ENCODE peak calls at places on chromosomes 12 and 14, in eight cellular contexts. Y is uterus, X is left ventricle myocardium inferior, I is lung, G is ascending aorta, V is A549, Z is transverse colon, E is IMR-90. A is an unnamed sample. For H3K4me1, the result is how much of the 10 kb centered on the place peaks cover.

GRCh38 chr14:85439696-85440328 is 90.1 kb upstream of the FLRT2 start:
- DNase-seq in X (no peak), I (no peak), G (no peak), E (no peak), V (no peak), Z (no peak), Y (no peak), A (no peak)

GRCh38 chr12:117685115-117685926 is 283.5 kb downstream of the KSR2 start:
- DNase-seq in G (no peak), E (no peak), Y (peak), I (no peak), V (peak), Z (peak), X (no peak), A (peak)

GRCh38 chr14:70920608-70921007 is 13.3 kb downstream of the PCNX1 start:
- DNase-seq in X (no peak), I (no peak), Z (no peak), V (no peak), Y (no peak), E (no peak), G (no peak), A (no peak)

GRCh38 chr12:95303476-95303875 is 85.9 kb downstream of the VEZT start:
- DNase-seq in Y (no peak), V (no peak), Z (no peak), E (peak), X (no peak), I (no peak), G (no peak), A (no peak)

GRCh38 chr12:93378373-93379310 is 917 bp downstream of the NUDT4 start:
- DNase-seq in V (peak), G (no peak), Z (peak), E (peak), I (peak), Y (peak), X (peak), A (peak)

GRCh38 chr14:45907782-45908181 is 654.8 kb upstream of the MIS18BP1 start:
- DNase-seq in V (no peak), I (no peak), Z (no peak), X (no peak), E (no peak), G (no peak), Y (no peak), A (no peak)

GRCh38 chr12:113359939-113360748 is 1.8 kb downstream of the PLBD2 start:
- DNase-seq in I (no peak), Y (peak), E (no peak), V (no peak), X (peak), G (no peak), Z (no peak), A (peak)

GRCh38 chr12:52949413-52950331 is 754 bp downstream of the KRT18 start:
- DNase-seq in E (peak), G (no peak), Y (no peak), Z (peak), V (peak), I (peak), X (no peak), A (peak)

GRCh38 chr12:52441320-52441911 is 7.2 kb upstream of the KRT75 start:
- DNase-seq in Z (no peak), G (no peak), X (no peak), V (no peak), E (peak), Y (no peak), I (no peak), A (no peak)

GRCh38 chr14:33943081-33943480 is 7.8 kb downstream of the EGLN3 start:
- DNase-seq in X (no peak), Z (peak), E (no peak), Y (no peak), I (no peak), G (no peak), V (no peak), A (no peak)

GRCh38 chr12:10212623-10213131 is at the start of gene GABARAPL1:
- DNase-seq in E (peak), Y (peak), G (peak), V (peak), X (peak), I (peak), Z (peak), A (peak)

GRCh38 chr14:70096866-70097265 is 91.9 kb downstream of the SLC8A3 start:
- DNase-seq in X (no peak), V (peak), G (no peak), Z (no peak), E (peak), Y (no peak), I (no peak), A (peak)

GRCh38 chr12:80837342-80837978 is 100.3 kb downstream of the LIN7A start:
- DNase-seq in G (no peak), I (no peak), E (peak), Z (no peak), X (no peak), V (peak), Y (peak), A (peak)

GRCh38 chr14:58817846-58818245 is 180.1 kb downstream of the DACT1 start:
- DNase-seq in Z (no peak), I (no peak), V (no peak), X (no peak), Y (no peak), G (no peak), E (peak), A (no peak)

GRCh38 chr12:737117-737739 is 15.2 kb upstream of the WNK1 start:
- DNase-seq in E (no peak), G (no peak), Y (no peak), I (no peak), V (no peak), Z (no peak), X (no peak), A (no peak)

GRCh38 chr14:28294834-28295440 is 471.6 kb upstream of the FOXG1 start:
- DNase-seq in Z (no peak), G (no peak), Y (no peak), E (no peak), X (no peak), I (no peak), V (no peak), A (no peak)

GRCh38 chr12:58801986-58802385 is 118.3 kb downstream of the LRIG3 start:
- DNase-seq in V (no peak), Y (no peak), Z (no peak), G (no peak), X (no peak), I (no peak), E (no peak), A (no peak)

GRCh38 chr12:47980172-47980571 is 16.8 kb downstream of the TMEM106C start:
- DNase-seq in V (no peak), Z (no peak), X (no peak), G (no peak), E (no peak), Y (no peak), I (no peak), A (no peak)
- TF ChIP-seq CTCF in V (no peak), Z (no peak), X (no peak), G (no peak), E (no peak), Y (no peak), I (no peak), A (no peak)

GRCh38 chr12:4251967-4252366 is 21.6 kb upstream of the CCND2 start:
- DNase-seq in Y (no peak), X (no peak), G (no peak), E (no peak), Z (no peak), V (no peak), I (no peak), A (no peak)
- H3K4me1 ChIP-seq in Y (under half), X (under half), G (under half), E (under half), Z (under half), V (under half), I (under half), A (under half)

GRCh38 chr12:131911851-131912525 is 17.1 kb upstream of the PUS1 start:
- DNase-seq in Y (no peak), G (no peak), V (no peak), I (no peak), Z (no peak), X (no peak), E (no peak), A (no peak)
- TF ChIP-seq CTCF in Y (no peak), G (no peak), V (no peak), I (no peak), Z (no peak), X (no peak), E (peak), A (no peak)

DNA sequence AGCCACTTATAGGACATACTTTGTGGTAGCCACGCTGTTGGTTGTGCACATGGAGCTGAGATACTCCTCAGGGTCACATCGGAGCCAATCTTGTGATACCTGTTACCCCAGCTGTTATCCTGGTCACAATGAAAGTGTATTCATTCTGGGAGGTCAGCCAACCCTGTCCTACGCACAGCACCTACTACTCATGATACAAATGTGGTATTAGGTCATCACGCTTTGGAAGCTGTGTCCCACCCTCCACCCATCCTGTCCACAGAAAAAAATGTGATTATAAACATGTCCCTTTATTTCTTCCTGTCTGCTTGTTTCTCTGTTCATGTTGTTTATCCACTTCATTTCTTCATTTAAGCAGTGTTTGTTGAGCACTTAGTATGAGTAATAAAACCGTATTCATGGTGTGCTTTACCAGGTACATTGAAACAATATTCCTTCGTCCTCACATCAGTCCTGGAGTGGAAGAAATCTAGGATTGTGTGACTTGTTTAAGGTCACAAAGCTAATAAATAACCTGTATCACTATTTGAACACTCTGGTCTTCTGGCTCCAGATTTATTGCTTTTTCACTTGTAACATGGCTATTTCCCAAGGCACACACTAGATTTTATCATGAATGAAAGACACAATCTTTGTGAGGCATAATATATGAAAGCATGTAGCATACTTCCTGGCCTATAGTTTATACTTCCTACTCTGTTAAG is 73.1 kb downstream of the DERA start:
- DNase-seq in E (peak), I (no peak), Z (no peak), X (no peak), G (no peak), V (no peak), Y (no peak), A (no peak)
- H3K4me1 ChIP-seq in E (under half), I (under half), Z (under half), X (half or more), G (under half), V (under half), Y (under half), A (under half)

GRCh38 chr12:73656375-73656774 is 881.3 kb upstream of the ATXN7L3B start:
- DNase-seq in I (no peak), G (no peak), Y (no peak), X (no peak), V (no peak), Z (no peak), E (no peak), A (no peak)
- TF ChIP-seq CTCF in I (no peak), G (no peak), Y (no peak), X (no peak), V (no peak), Z (no peak), E (no peak), A (no peak)

DNA sequence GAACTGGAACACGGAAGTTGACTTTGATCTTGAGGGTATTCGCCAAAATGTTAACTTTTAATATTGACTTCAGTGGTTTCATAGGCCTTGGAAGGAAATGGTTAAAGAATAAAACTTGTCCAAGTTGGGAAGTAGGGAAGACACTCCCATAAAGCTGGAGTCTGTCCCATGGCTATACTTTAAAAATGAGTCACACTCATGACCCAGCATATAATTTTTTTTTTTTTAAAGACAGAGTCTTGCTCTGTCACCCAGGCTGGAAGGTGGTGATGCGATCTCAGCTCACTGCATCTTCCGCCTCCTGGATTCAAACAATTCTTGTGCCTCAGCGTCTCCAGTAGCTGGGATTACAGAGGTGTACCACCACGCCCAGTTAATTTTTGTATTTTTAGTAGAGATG is 19.6 kb downstream of the TMPRSS12 start:
- DNase-seq in X (no peak), V (peak), G (no peak), I (no peak), Y (no peak), Z (no peak), E (peak), A (no peak)
- H3K4me1 ChIP-seq in X (under half), V (under half), G (under half), I (under half), Y (under half), Z (under half), E (under half), A (under half)

GRCh38 chr12:132904718-132905328 is 17.4 kb upstream of the CHFR start:
- DNase-seq in G (no peak), Y (peak), X (peak), Z (peak), V (no peak), E (no peak), I (peak), A (peak)
- TF ChIP-seq CTCF in G (peak), Y (peak), X (peak), Z (peak), V (no peak), E (peak), I (peak), A (peak)

DNA sequence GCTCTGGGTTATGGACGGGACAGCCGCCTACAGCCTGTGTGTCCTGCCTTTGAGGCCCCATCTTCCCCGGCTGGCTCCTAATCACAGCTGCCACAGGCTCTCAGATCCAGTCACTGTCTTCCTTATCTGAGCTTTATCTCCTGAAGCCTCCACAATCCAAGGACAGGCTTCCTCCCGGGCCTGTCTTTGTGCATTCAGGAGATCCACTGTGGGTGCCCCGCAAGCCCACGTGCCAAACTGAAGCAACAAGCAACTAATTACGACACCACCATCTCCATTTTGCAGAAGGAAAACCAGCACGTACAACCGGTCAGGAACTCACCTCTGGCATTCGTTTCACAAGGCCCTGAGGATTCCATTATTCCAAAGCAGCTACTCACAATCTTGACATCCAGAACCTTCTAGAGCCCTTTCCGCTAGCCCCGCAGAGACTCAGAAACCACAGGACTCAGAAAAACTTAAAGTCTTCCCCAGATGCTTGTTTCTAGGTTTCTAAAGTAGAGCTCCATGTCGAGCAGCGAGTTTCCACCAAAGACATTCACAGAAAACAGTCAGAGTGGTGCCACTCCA is 14.0 kb downstream of the SYNE3 start:
- DNase-seq in Y (no peak), I (no peak), Z (no peak), E (no peak), X (no peak), V (no peak), G (no peak), A (peak)
- H3K4me1 ChIP-seq in Y (under half), I (under half), Z (half or more), E (under half), X (half or more), V (under half), G (half or more), A (under half)

GRCh38 chr14:88553886-88554457 is 835 bp downstream of the PTPN21 start:
- DNase-seq in Z (no peak), I (no peak), Y (no peak), G (no peak), E (peak), X (no peak), V (no peak), A (no peak)

GRCh38 chr14:88552859-88553258 is 1.9 kb downstream of the PTPN21 start:
- DNase-seq in Z (no peak), I (no peak), V (no peak), E (no peak), X (no peak), G (no peak), Y (no peak), A (no peak)

GRCh38 chr14:88551936-88552565 is 2.8 kb downstream of the PTPN21 start:
- DNase-seq in Z (no peak), Y (peak), G (no peak), I (no peak), E (peak), X (no peak), V (no peak), A (peak)

GRCh38 chr14:88550078-88550477 is 4.7 kb downstream of the PTPN21 start:
- DNase-seq in V (no peak), E (no peak), X (no peak), G (no peak), Z (no peak), I (no peak), Y (no peak), A (no peak)

DNA sequence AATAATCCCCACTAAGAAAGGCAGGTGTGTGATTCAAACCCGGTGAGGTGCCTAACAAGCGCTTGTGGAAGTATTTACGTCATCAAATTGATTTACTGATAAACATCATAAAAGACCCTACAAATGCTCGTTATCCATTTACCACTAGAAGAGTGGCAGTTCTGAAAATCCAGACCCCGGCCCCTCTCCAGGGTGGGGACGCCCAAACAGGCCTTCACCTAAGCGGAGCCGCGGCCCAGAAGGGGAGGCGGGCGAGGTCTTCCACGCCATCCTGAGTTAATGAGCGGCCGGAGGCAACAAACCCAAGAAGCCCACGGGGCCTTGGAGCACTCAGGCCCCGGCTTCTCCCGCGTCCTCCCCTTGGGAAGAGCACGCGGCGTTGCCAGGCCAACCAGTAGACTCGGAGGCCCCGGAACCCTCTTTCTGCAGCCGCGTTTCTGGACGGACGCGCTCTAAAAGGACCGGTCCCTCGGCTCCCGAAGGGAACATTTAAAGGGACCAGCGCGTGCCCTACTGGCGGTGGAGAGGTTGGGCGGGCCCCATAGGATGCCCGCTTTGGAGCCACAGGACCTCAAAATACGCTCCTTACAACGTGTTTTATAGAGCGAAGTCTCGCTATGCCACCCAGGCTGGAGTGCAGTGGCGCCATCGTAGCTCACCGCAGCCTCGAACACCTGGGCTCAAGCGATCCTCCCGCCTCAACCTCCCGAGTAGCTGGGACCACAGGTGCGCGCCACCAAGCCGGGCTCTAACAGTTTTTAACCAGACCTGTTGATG is 3.5 kb downstream of the PTPN21 start:
- DNase-seq in Z (peak), E (peak), V (peak), I (peak), X (peak), Y (peak), G (peak), A (peak)
- TF ChIP-seq CTCF in Z (peak), E (peak), V (peak), I (no peak), X (peak), Y (peak), G (peak), A (peak)